ENCODE peak calls at places on chromosomes 7 and 10, in eight cellular contexts. J is activated T-helper 2 cell treated with anti-CD3 and anti-CD28 coated beads, Interferon-gamma antibody, Interleukin-2, Interleukin-4, amounts not matched to agents 10 μg/mL and 5 μg/mL and 100 μg/mL, durations not matched to agents 14 hours and 24 hours and 36 hours; H is osteoblast; W is bronchial epithelial cell; O is stimulated activated CD8-positive, alpha-beta memory T cell treated with anti-CD3 and anti-CD28 coated beads, Interleukin-12 subunit alpha, Interleukin-12 subunit beta, amount 100 ng/mL, for 1 hour; K is activated naive CD4-positive, alpha-beta T cell; G is astrocyte of the cerebellum; V is SW 1271. F is an unnamed sample.

GRCh38 chr10:13953371-13953770 is 366.6 kb downstream of the PRPF18 start:
- DNase-seq in O (no peak), K (no peak), W (peak; percentile 15), J (no peak), G (no peak), V (no peak), H (no peak), F (no peak)

GRCh38 chr10:125795111-125795510 is 19.5 kb upstream of the MMP21 start:
- DNase-seq in O (no peak), K (no peak), V (no peak), H (no peak), W (no peak), G (no peak), J (no peak), F (no peak)

GRCh38 chr10:12195603-12196506 is at the start of the genes CDC123 and NUDT5:
- DNase-seq in J (peak; percentile 82), W (peak; percentile 84), V (peak; percentile 91), H (peak; percentile 89), O (peak; percentile 69), K (peak; percentile 67), G (peak; percentile 74), F (peak; percentile 90)

GRCh38 chr10:103077491-103078308 is 115.4 kb downstream of the NT5C2 start:
- DNase-seq in W (no peak), O (no peak), G (no peak), K (no peak), V (no peak), J (no peak), H (peak; percentile 45), F (no peak)

GRCh38 chr10:72002354-72003295 is 38.4 kb downstream of the CHST3 start:
- DNase-seq in K (no peak), O (no peak), J (no peak), H (peak; percentile 19), V (no peak), G (no peak), W (no peak), F (no peak)

GRCh38 chr10:6347391-6347951 is 144.7 kb downstream of the PFKFB3 start:
- DNase-seq in K (peak; percentile 18), W (no peak), O (peak; percentile 12), V (no peak), H (peak; percentile 34), G (no peak), J (peak; percentile 28), F (no peak)

GRCh38 chr7:53600296-53600695 is 564.9 kb downstream of the POM121L12 start:
- DNase-seq in V (no peak), O (no peak), H (no peak), K (no peak), J (no peak), W (peak; percentile 58), G (no peak), F (no peak)

GRCh38 chr7:73668103-73668937 is 689 bp downstream of the VPS37D start:
- DNase-seq in J (no peak), H (peak; percentile 95), K (no peak), W (no peak), O (no peak), V (no peak), G (no peak), F (no peak)

GRCh38 chr7:130278892-130279690 is 12.4 kb downstream of the CPA2 start:
- DNase-seq in O (no peak), V (no peak), J (no peak), H (no peak), K (no peak), G (peak; percentile 85), W (no peak), F (no peak)

GRCh38 chr10:79381804-79382221 is 34.5 kb downstream of the PPIF start:
- DNase-seq in H (peak; percentile 99), J (no peak), K (no peak), G (peak; percentile 64), W (no peak), V (no peak), O (no peak), F (no peak)

GRCh38 chr7:27199820-27200760 is at the start of gene HOXA13:
- DNase-seq in V (peak; percentile 61), O (no peak), K (no peak), W (no peak), J (no peak), G (no peak), H (peak; percentile 95), F (no peak)

GRCh38 chr10:132484922-132485321 is 52.7 kb upstream of the INPP5A start:
- DNase-seq in V (no peak), K (no peak), G (no peak), H (no peak), W (no peak), O (no peak), J (no peak), F (no peak)

GRCh38 chr10:36538945-36539586 is 586.3 kb upstream of the ANKRD30A start:
- DNase-seq in V (peak; percentile 69), K (no peak), H (peak; percentile 48), J (no peak), O (no peak), W (peak; percentile 82), G (no peak), F (peak; percentile 21)

GRCh38 chr7:74069086-74069541 is 14.5 kb upstream of the LIMK1 start:
- DNase-seq in K (no peak), W (no peak), J (no peak), G (no peak), H (peak; percentile 31), V (no peak), O (no peak), F (no peak)